ENCODE peak calls at places on chromosomes 5 and 9, in four cellular contexts. X is H1, V is trophoblast cell, F is mesendoderm. H is an unnamed sample.

GRCh38 chr9:94623253-94623652 is 16.1 kb downstream of the FBP1 start:
- DNase-seq in X (peak; percentile 86), V (peak; percentile 39), F (peak; percentile 88), H (no peak)

GRCh38 chr5:1174122-1174936 is 27.1 kb upstream of the SLC6A19 start:
- DNase-seq in X (peak; percentile 90), F (peak; percentile 81), V (peak; percentile 50), H (peak; percentile 74)

GRCh38 chr9:77402286-77402685 is 225.0 kb downstream of the VPS13A start:
- DNase-seq in X (no peak), V (no peak), F (no peak), H (peak; percentile 44)

GRCh38 chr9:127140842-127141675 is 18.6 kb upstream of the ANGPTL2 start:
- DNase-seq in X (peak; percentile 39), V (no peak), F (no peak), H (no peak)

GRCh38 chr9:21473236-21473635 is 8.9 kb downstream of the IFNE start:
- DNase-seq in V (peak; percentile 94), X (no peak), F (peak; percentile 48), H (no peak)

GRCh38 chr5:133936611-133937015 is 31.8 kb downstream of the C5orf15 start:
- DNase-seq in V (no peak), X (no peak), F (no peak), H (no peak)

GRCh38 chr9:18863821-18864220 is 169.2 kb downstream of the SAXO1 start:
- DNase-seq in F (no peak), X (no peak), V (no peak), H (no peak)

GRCh38 chr5:83011990-83012389 is 65.2 kb downstream of the TMEM167A start:
- DNase-seq in X (no peak), V (peak; percentile 31), F (no peak), H (peak; percentile 2)

GRCh38 chr5:59542841-59543825 is 350.4 kb downstream of the PDE4D start:
- DNase-seq in V (no peak), X (no peak), F (no peak), H (no peak)

GRCh38 chr5:116237917-116238502 is 153.2 kb downstream of the COMMD10 start:
- DNase-seq in F (no peak), X (no peak), V (peak; percentile 18), H (no peak)

GRCh38 chr5:14872070-14872989 is 752 bp upstream of the ANKH start:
- DNase-seq in V (peak; percentile 25), X (peak; percentile 68), F (peak; percentile 40), H (peak; percentile 8)

GRCh38 chr9:23820731-23821399 is 5.2 kb downstream of the ELAVL2 start:
- DNase-seq in V (no peak), X (peak; percentile 80), F (peak; percentile 71), H (no peak)

GRCh38 chr9:126471084-126471611 is 142.6 kb upstream of the LMX1B start:
- DNase-seq in V (peak; percentile 40), X (no peak), F (no peak), H (peak; percentile 52)

GRCh38 chr5:74596930-74597329 is 43.6 kb downstream of the ENC1 start:
- DNase-seq in F (peak; percentile 83), V (no peak), X (peak; percentile 59), H (no peak)

GRCh38 chr5:156824800-156825199 is 25.3 kb upstream of the PPP1R2B start:
- DNase-seq in X (no peak), V (peak; percentile 55), F (peak; percentile 80), H (peak; percentile 58)

GRCh38 chr9:124285903-124286291 is 28.1 kb downstream of the NEK6 start:
- DNase-seq in F (no peak), X (no peak), V (peak; percentile 67), H (peak; percentile 99)

GRCh38 chr5:1093361-1093760 is 18.5 kb downstream of the SLC12A7 start:
- DNase-seq in V (no peak), X (no peak), F (no peak), H (no peak)

GRCh38 chr9:98790601-98791146 is 5.7 kb downstream of the ANKS6 start:
- DNase-seq in X (no peak), V (no peak), F (no peak), H (no peak)

GRCh38 chr5:72106922-72107873 is at the start of gene MAP1B:
- DNase-seq in X (peak; percentile 85), V (peak; percentile 16), F (peak; percentile 98), H (peak; percentile 73)

GRCh38 chr9:114366334-114367128 is 21.3 kb downstream of the AKNA start:
- DNase-seq in F (no peak), V (peak; percentile 36), X (no peak), H (peak; percentile 92)

GRCh38 chr9:76161546-76161945 is 232.7 kb downstream of the RFK start:
- DNase-seq in F (peak; percentile 68), V (peak; percentile 92), X (no peak), H (peak; percentile 95)
- H2BK120ac ChIP-seq in F (no peak overlapping the region), V (no peak overlapping the region), X (no peak overlapping the region), H (peak overlapping the region; percentile 93)

DNA sequence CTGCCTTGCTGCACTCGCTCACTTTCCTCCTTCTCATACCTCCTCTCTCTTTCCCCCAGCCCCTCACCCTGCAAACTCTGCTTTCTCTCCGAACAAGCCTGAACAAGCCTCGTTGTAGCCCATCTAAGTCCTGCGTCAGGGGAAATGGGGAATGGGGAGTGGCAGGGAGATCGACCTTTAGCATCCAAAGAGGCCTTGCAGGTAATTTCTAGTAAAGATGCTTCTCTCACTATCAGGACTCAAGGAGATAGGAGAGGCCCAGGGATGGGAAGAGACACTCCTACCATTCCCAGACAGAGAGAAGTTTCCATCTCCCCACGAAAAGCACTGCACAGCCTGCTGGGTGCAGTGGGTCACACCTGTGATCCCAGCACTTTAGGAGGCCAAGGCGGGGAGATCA is 44.5 kb upstream of the CTNNA1 start:
- DNase-seq in F (no peak), V (no peak), X (no peak), H (no peak)
- H2BK120ac ChIP-seq in F (no peak overlapping the region), V (no peak overlapping the region), X (peak overlapping the region; percentile 88), H (no peak overlapping the region)

GRCh38 chr9:86944974-86945867 is 2.1 kb downstream of the GAS1 start:
- DNase-seq in X (peak; percentile 71), V (no peak), F (peak; percentile 59), H (peak; percentile 39)

GRCh38 chr9:86947146-86948081 is at the start of gene GAS1:
- DNase-seq in X (peak; percentile 82), V (peak; percentile 83), F (peak; percentile 98), H (peak; percentile 96)

GRCh38 chr9:86943871-86944240 is 3.5 kb downstream of the GAS1 start:
- DNase-seq in V (no peak), X (no peak), F (no peak), H (no peak)

GRCh38 chr9:86946712-86947145 is 577 bp downstream of the GAS1 start:
- DNase-seq in F (no peak), V (peak; percentile 53), X (peak; percentile 53), H (no peak)

GRCh38 chr9:86945868-86946711 is 1.2 kb downstream of the GAS1 start:
- DNase-seq in V (peak; percentile 73), X (peak; percentile 73), F (peak; percentile 77), H (peak; percentile 75)
- H2BK120ac ChIP-seq in V (peak overlapping the region; percentile 28), X (no peak overlapping the region), F (no peak overlapping the region), H (peak overlapping the region; percentile 79)

GRCh38 chr9:136571525-136571924 is 25.7 kb upstream of the NOTCH1 start:
- DNase-seq in X (no peak), V (no peak), F (peak; percentile 59), H (no peak)

GRCh38 chr9:136570191-136570845 is 24.5 kb upstream of the NOTCH1 start:
- DNase-seq in V (no peak), F (no peak), X (no peak), H (no peak)

GRCh38 chr9:136572596-136573313 is 26.9 kb upstream of the NOTCH1 start:
- DNase-seq in V (no peak), F (peak; percentile 78), X (no peak), H (no peak)

GRCh38 chr9:136570916-136571315 is 25.1 kb upstream of the NOTCH1 start:
- DNase-seq in X (no peak), V (no peak), F (no peak), H (no peak)

DNA sequence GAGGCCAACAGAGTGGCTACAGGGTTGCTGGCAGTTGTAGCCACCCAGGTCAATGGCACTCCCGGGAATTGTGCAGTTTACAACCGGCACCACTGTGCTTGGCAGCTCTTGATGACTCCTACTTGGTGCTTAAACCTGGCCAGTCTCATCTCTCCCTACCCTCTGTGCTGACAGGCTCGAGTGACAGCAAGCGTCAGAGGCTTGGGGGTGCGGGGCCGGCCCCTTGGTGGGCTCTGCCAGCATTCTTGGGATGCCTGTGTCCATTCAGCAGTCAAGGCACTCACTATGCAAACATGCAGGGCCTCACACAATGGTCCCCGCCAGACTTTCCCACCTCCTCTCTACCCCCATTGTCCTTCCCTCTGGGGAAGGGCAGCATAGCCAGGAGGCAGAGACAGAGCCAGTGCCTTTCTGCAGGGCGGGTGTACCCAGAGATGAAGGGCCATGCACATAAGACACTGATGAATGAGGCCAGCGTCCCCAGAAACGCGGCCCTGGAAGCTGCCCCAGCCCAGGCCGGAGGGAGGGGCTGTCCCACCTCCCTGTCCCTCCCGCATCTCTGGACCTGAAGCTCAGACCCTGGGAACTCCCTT is 26.3 kb upstream of the NOTCH1 start:
- DNase-seq in X (peak; percentile 88), V (no peak), F (peak; percentile 99), H (peak; percentile 77)
- H2BK120ac ChIP-seq in X (peak overlapping the region; percentile 80), V (peak overlapping the region; percentile 52), F (peak overlapping the region; percentile 47), H (peak overlapping the region; percentile 94)

GRCh38 chr5:150789943-150790611 is 11.5 kb downstream of the SMIM3 start:
- DNase-seq in F (peak; percentile 71), V (peak; percentile 37), X (no peak), H (peak; percentile 99)
- H2BK120ac ChIP-seq in F (no peak overlapping the region), V (no peak overlapping the region), X (no peak overlapping the region), H (peak overlapping the region; percentile 68)

GRCh38 chr5:176540956-176541337 is 3.7 kb upstream of the RNF44 start:
- DNase-seq in F (no peak), X (no peak), V (no peak), H (no peak)
- H2BK120ac ChIP-seq in F (no peak overlapping the region), X (peak overlapping the region; percentile 38), V (peak overlapping the region; percentile 54), H (no peak overlapping the region)

DNA sequence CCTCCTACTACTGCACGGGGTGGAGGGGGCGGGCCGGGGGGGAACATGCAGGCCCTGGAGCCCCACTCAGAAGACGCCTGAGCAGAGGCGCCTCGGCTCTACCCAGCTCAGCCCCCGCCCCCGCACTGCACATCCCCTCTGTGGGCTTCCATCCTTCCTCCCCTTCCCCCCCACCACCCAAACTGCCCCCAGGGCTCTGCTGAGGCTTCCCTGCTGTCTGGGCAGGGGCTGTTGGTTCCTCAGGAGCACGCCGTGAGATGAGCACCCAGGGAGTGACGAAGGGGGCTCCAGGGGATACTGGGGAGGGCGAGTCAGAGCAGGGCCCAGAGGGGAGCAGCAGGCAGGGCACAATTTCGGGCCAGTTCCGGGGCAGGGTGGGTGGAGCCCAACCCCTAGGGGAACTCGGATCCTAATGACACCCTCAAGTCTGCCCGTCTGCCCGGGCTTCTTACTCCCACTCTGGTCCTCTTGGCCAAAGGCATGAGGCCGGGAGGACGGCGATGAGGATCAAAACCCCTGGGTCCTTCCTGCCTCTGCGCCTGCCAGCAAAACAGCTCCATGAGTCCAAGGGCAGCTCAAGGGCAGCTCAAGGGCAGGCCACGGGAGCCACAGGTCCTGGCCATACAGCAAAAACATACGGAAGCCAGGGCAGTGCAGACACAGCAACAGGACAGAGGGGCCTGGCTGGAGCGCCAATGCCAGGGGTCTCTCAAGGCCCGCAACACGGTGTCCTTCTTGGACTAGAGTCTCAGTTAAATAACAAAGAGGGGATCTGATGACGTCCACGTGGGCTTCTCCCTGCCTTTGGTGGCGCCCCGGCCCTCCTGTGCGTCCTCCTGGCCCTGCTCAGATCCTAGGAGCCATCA is 200.9 kb downstream of the AUH start:
- DNase-seq in F (no peak), X (no peak), V (no peak), H (no peak)
- H2BK120ac ChIP-seq in F (no peak overlapping the region), X (peak overlapping the region; percentile 63), V (no peak overlapping the region), H (peak overlapping the region; percentile 98)

GRCh38 chr5:173239233-173239593 is 4.2 kb upstream of the NKX2-5 start:
- DNase-seq in V (no peak), F (peak; percentile 24), X (no peak), H (no peak)
- H2BK120ac ChIP-seq in V (no peak overlapping the region), F (no peak overlapping the region), X (no peak overlapping the region), H (no peak overlapping the region)

H was measured in IMR-90.